ENCODE peak calls at places on chromosomes 2 and 18, in ten cellular contexts. K, C, G, Z, Q, D, F, J, R and B are unnamed samples.

GRCh38 chr2:228703099-228703498 is 521.6 kb upstream of the SPHKAP start:
- DNase-seq in F (no peak), J (no peak), Z (no peak), K (no peak), R (no peak), G (no peak), Q (no peak), D (no peak), C (no peak), B (no peak)

GRCh38 chr2:83574614-83575013 is 884.5 kb downstream of the SUCLG1 start:
- DNase-seq in R (no peak), Z (no peak), C (no peak), G (no peak), K (no peak), F (no peak), D (no peak), Q (no peak), J (no peak), B (no peak)

GRCh38 chr2:161681043-161681442 is 56.8 kb downstream of the SLC4A10 start:
- DNase-seq in D (no peak), C (no peak), Z (peak), G (no peak), R (no peak), J (no peak), Q (no peak), K (no peak), F (no peak), B (peak)

GRCh38 chr2:217864960-217865359 is 137.8 kb downstream of the TNS1 start:
- DNase-seq in K (no peak), Q (no peak), R (no peak), F (peak), D (no peak), J (no peak), Z (no peak), G (no peak), C (no peak), B (no peak)

GRCh38 chr18:3261393-3262233 is at the start of gene MYL12B:
- DNase-seq in Z (peak), R (peak), F (peak), G (peak), J (peak), D (no peak), C (peak), K (peak), Q (no peak), B (peak)

GRCh38 chr2:232367591-232368233 is 10.8 kb upstream of the ALPP start:
- DNase-seq in D (no peak), R (no peak), Z (no peak), Q (no peak), J (no peak), K (no peak), F (no peak), G (peak), C (no peak), B (no peak)

GRCh38 chr2:102359527-102359926 is 3.9 kb downstream of the IL18R1 start:
- DNase-seq in J (no peak), G (no peak), R (no peak), Q (no peak), C (no peak), F (no peak), D (no peak), K (no peak), Z (peak), B (no peak)

GRCh38 chr18:31211047-31211446 is 48.4 kb upstream of the DSC1 start:
- DNase-seq in K (no peak), R (no peak), D (no peak), F (no peak), Q (no peak), G (no peak), Z (no peak), J (no peak), C (no peak), B (no peak)

GRCh38 chr2:163348843-163349395 is 386.9 kb downstream of the FIGN start:
- DNase-seq in D (no peak), Z (peak), R (peak), J (no peak), Q (peak), G (peak), F (no peak), K (peak), C (no peak), B (peak)

GRCh38 chr18:34870916-34871315 is 160.8 kb downstream of the DTNA start:
- DNase-seq in F (no peak), J (no peak), G (no peak), R (no peak), Z (no peak), D (no peak), C (no peak), K (no peak), Q (no peak), B (no peak)

GRCh38 chr2:158325031-158325781 is 131.3 kb downstream of the CCDC148 start:
- DNase-seq in J (no peak), F (no peak), R (peak), D (peak), Q (no peak), G (no peak), K (peak), C (no peak), Z (peak), B (peak)

GRCh38 chr18:23990474-23991410 is 23.8 kb upstream of the TTC39C start:
- DNase-seq in G (no peak), F (no peak), C (no peak), Z (no peak), D (no peak), J (no peak), K (peak), R (peak), Q (no peak), B (peak)

GRCh38 chr2:71299507-71299906 is 32.1 kb upstream of the ZNF638 start:
- DNase-seq in Q (no peak), G (peak), K (peak), D (no peak), F (peak), C (no peak), R (peak), J (no peak), Z (peak), B (peak)

GRCh38 chr18:69469444-69469919 is 68.8 kb downstream of the DOK6 start:
- DNase-seq in C (no peak), G (peak), Z (peak), F (no peak), J (no peak), R (peak), K (no peak), Q (no peak), D (no peak), B (peak)

DNA sequence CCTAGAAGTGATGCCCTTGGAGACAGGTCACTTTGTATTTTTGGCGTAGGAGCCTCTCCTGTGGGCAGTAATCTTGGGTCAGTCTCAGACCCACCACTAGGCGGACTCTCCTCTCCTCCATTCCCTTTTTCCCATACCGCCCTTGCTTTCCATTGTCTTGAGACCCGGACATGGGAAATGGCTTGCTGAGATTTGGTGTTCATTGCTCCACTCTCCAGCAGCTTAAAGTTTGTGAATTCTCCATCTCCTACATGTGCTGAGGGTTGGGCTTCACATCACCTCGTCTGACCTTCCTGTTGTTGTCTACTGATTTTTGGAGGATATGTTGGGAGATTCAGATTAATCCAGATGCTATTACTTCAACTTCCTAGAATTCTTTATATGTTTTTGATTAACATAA is 159.2 kb upstream of the RAB12 start:
- DNase-seq in J (no peak), F (no peak), Z (peak), K (no peak), R (peak), D (no peak), Q (no peak), C (no peak), G (peak), B (peak)
- TF ChIP-seq CTCF in J (no peak), F (peak), Z (peak), K (peak), R (peak), D (peak), Q (peak), C (no peak), G (peak), B (peak)

GRCh38 chr18:61579581-61579980 is 246.4 kb downstream of the CDH20 start:
- DNase-seq in F (no peak), J (no peak), K (no peak), C (no peak), G (no peak), R (no peak), Q (no peak), Z (no peak), D (no peak), B (no peak)

GRCh38 chr18:61583548-61583947 is 250.3 kb downstream of the CDH20 start:
- DNase-seq in R (no peak), F (no peak), Z (no peak), K (no peak), D (no peak), J (no peak), G (no peak), Q (no peak), C (no peak), B (no peak)

GRCh38 chr18:61581578-61582204 is 248.5 kb downstream of the CDH20 start:
- DNase-seq in K (peak), R (peak), D (no peak), J (peak), C (peak), G (peak), F (peak), Z (peak), Q (no peak), B (peak)

GRCh38 chr18:61580061-61580460 is 246.8 kb downstream of the CDH20 start:
- DNase-seq in R (no peak), J (no peak), K (no peak), Q (no peak), C (no peak), D (no peak), F (no peak), Z (peak), G (no peak), B (no peak)

GRCh38 chr18:61582205-61582710 is 249.0 kb downstream of the CDH20 start:
- DNase-seq in C (no peak), G (no peak), D (no peak), F (no peak), Q (no peak), R (no peak), J (no peak), Z (no peak), K (no peak), B (no peak)
- H3K4me3 ChIP-seq in C (no peak), G (peak), D (peak), F (no peak), Q (peak), R (peak), J (no peak), Z (peak), K (peak), B (peak)

GRCh38 chr2:223099561-223099960 is 47.6 kb downstream of the KCNE4 start:
- DNase-seq in D (no peak), Z (no peak), J (no peak), C (no peak), Q (no peak), F (no peak), K (no peak), R (no peak), G (no peak), B (no peak)

GRCh38 chr2:223104336-223104735 is 52.3 kb downstream of the KCNE4 start:
- DNase-seq in G (no peak), D (no peak), F (no peak), Q (no peak), K (no peak), R (no peak), Z (no peak), C (no peak), J (no peak), B (no peak)

GRCh38 chr2:223102040-223102899 is 50.3 kb downstream of the KCNE4 start:
- DNase-seq in R (no peak), J (no peak), F (no peak), K (no peak), D (no peak), Q (no peak), G (no peak), C (no peak), Z (no peak), B (no peak)

GRCh38 chr2:223100061-223100511 is 48.1 kb downstream of the KCNE4 start:
- DNase-seq in Z (peak), G (no peak), J (peak), D (peak), C (no peak), R (peak), F (no peak), Q (no peak), K (peak), B (peak)

DNA sequence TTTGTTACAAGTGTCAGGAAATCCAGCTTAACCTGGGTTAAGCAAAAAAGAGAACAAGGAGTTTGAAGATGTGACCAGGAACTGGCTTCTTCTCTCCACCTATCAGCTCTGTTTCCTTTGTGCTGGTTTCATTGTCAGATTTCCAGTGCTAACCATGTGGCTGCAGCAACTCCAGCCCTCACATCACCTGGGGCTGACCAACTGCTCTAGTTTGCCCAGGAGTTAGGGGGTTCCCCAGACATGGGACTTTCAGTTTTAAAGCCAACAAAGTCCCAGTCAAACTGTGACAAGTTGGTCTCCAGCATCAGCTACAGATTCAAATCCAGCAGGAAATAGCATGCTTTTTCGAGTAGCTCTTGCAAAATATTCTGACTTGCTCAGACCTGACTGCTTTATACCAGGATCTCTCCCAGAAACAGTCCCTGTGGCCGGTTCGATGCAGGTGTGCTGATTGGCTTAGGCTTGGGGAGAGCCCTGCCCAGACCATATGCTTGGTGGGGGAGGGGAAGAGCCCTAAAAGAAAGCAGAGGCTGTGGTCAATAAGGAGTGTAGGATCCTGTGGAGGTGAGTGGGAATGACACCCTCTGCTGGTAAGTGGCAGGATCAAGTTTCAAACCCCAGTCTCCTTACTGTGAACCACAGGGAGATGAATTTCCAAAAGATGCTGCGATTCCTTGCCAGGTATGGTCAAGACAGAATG is 49.5 kb downstream of the KCNE4 start:
- DNase-seq in J (no peak), G (peak), Z (peak), C (no peak), F (peak), D (no peak), Q (no peak), R (peak), K (peak), B (peak)
- TF ChIP-seq CTCF in J (no peak), G (peak), Z (peak), C (no peak), F (peak), D (peak), Q (peak), R (peak), K (peak), B (peak)

DNA sequence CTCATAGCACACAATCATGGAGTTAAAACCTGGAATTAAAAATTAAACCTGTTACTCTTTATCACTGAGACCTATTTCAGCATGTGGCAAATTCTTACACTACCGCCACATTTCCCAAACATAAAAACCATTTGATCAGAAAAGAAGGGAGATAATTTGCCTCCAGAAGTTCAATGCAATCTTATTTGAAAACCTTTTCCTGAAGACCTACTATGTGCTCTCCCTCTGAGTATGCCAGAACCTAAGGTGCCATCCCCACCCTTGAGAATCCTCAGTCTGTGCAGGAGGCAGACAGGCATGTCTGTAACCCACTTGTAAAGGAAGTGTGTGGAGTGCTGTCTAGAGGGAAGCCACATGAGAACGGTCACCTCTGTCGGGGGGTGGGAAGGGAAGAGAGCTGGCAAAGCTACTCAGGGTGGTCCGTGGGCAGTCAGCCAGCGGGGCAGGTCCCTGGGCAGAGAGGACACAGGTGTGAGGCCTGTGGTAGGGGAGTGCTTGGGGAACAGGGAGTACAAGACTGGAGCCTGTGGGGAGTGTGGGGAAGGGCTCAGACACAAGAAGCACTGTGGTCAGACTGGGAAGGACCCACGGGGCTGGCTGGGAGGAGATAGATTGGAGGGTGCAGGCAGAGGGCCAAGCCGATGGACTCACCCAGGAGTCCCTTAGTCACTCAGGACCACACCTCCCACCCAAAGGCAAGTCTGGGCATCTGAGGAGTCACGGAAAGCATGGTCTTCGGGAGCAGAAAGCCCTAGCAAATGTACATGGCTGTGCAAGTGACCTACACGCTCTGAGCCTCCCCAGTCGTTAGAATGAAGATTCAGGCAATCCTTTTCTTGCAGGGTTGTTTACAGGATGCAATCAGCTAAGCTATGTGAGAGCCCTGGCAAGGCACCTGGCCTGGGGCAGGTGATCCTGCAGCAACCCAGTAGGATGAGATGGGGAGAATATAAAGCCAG is 22.8 kb downstream of the CRACDL start:
- DNase-seq in K (no peak), J (peak), F (no peak), Z (no peak), G (no peak), R (peak), D (no peak), C (no peak), Q (no peak), B (peak)
- H3K4me3 ChIP-seq in K (no peak), J (no peak), F (no peak), Z (no peak), G (no peak), R (no peak), D (no peak), C (no peak), Q (no peak), B (no peak)

GRCh38 chr2:197115325-197115724 is 188.8 kb upstream of the PGAP1 start:
- DNase-seq in D (no peak), Z (no peak), R (no peak), J (no peak), G (no peak), C (no peak), F (no peak), K (no peak), Q (no peak), B (no peak)

GRCh38 chr2:197109326-197109725 is 182.8 kb upstream of the PGAP1 start:
- DNase-seq in J (no peak), G (no peak), Z (no peak), K (no peak), D (no peak), F (no peak), R (no peak), C (no peak), Q (no peak), B (no peak)

GRCh38 chr2:197108758-197109157 is 182.3 kb upstream of the PGAP1 start:
- DNase-seq in R (peak), F (no peak), G (no peak), K (peak), C (no peak), Q (no peak), J (peak), Z (peak), D (no peak), B (peak)

GRCh38 chr2:197116306-197116879 is 189.9 kb upstream of the PGAP1 start:
- DNase-seq in G (no peak), J (no peak), K (no peak), Q (no peak), Z (no peak), F (no peak), D (no peak), R (no peak), C (no peak), B (no peak)

GRCh38 chr2:197113221-197113831 is 186.8 kb upstream of the PGAP1 start:
- DNase-seq in Q (no peak), J (no peak), C (no peak), F (peak), G (peak), Z (peak), K (peak), D (no peak), R (peak), B (peak)
- TF ChIP-seq CTCF in Q (peak), J (no peak), C (peak), F (peak), G (peak), Z (peak), K (peak), D (no peak), R (peak), B (peak)

DNA sequence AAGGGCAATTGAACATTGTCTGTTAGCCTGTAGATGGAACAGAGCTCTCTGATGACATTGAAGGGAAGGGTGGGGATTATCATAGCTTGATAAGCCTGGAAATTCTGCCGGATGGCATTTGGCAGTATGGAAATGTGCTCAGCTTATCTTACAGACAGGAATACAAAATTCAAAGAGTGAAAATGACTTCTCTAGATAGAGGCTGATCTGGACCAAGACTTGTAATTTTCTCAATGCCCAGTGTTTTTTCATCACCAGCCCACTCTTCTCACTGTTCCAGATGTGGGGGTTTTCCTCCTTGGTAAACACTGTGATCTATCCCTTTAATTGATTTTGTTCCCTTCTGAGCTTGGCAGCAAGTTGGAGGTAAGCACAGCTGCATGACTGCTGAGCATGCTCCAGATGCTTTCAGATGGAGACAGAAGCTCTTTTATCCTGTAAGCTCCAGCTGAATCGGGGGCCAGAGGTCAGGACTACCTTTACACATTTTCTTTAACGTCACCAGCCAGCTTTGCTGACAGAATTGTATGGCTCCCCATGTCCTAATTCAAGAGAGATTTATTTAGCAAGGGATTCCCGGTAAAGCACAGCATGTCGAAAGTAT is 287.4 kb upstream of the TCF4 start:
- DNase-seq in F (no peak), Z (no peak), R (no peak), Q (no peak), C (no peak), J (no peak), G (no peak), D (no peak), K (no peak), B (peak)
- H3K4me3 ChIP-seq in F (no peak), Z (no peak), R (no peak), Q (no peak), C (no peak), J (no peak), G (no peak), D (no peak), K (no peak), B (no peak)